ENCODE peak calls at places on chromosomes 5 and 9, in six cellular contexts. H, Q, W, T, L and M are unnamed samples.

GRCh38 chr9:72537011-72537545 is 15.7 kb downstream of the TMC1 start:
- DNase-seq in Q (no peak), T (no peak), L (no peak), H (no peak), W (no peak), M (no peak)

GRCh38 chr5:10528056-10528816 is 35.6 kb upstream of the ANKRD33B start:
- DNase-seq in W (peak), T (no peak), Q (no peak), L (no peak), H (no peak), M (no peak)

GRCh38 chr5:110726249-110727024 is at the start of gene TMEM232:
- DNase-seq in T (peak), H (peak), W (no peak), Q (peak), L (peak), M (no peak)

GRCh38 chr5:176744584-176744965 is 65.8 kb upstream of the UNC5A start:
- DNase-seq in W (no peak), Q (no peak), H (no peak), L (no peak), T (no peak), M (no peak)

GRCh38 chr5:62627901-62628300 is 49.3 kb downstream of the LRRC70 start:
- DNase-seq in Q (no peak), T (no peak), L (no peak), H (no peak), W (no peak), M (no peak)

GRCh38 chr5:82586176-82586575 is 308.0 kb upstream of the RPS23 start:
- DNase-seq in H (no peak), W (no peak), T (no peak), L (no peak), Q (no peak), M (no peak)

GRCh38 chr9:92265159-92265558 is 28.3 kb downstream of the IARS1 start:
- DNase-seq in W (peak), H (no peak), T (no peak), Q (no peak), L (no peak), M (no peak)

GRCh38 chr9:113274474-113275146 is 762 bp downstream of the CDC26 start:
- DNase-seq in W (peak), H (no peak), Q (no peak), L (no peak), T (no peak), M (no peak)

GRCh38 chr5:122972877-122973276 is 63.6 kb downstream of the PPIC start:
- DNase-seq in L (no peak), W (no peak), Q (no peak), T (no peak), H (no peak), M (no peak)

GRCh38 chr9:128059365-128059983 is 7.6 kb downstream of the NAIF1 start:
- DNase-seq in W (no peak), Q (no peak), T (no peak), H (no peak), L (no peak), M (no peak)

GRCh38 chr9:26833792-26834191 is 58.8 kb downstream of the CAAP1 start:
- DNase-seq in Q (peak), T (no peak), W (peak), H (no peak), L (no peak), M (no peak)

GRCh38 chr5:150671509-150672236 is 10.6 kb downstream of the MYOZ3 start:
- DNase-seq in T (peak), H (peak), W (peak), L (no peak), Q (no peak), M (no peak)

GRCh38 chr9:87467187-87467586 is 30.5 kb upstream of the DAPK1 start:
- DNase-seq in T (no peak), Q (no peak), W (no peak), H (no peak), L (no peak), M (no peak)

GRCh38 chr9:35313460-35313859 is 151.7 kb downstream of the UNC13B start:
- DNase-seq in Q (no peak), T (no peak), H (no peak), L (no peak), W (no peak), M (no peak)

GRCh38 chr5:88780731-88781130 is 102.3 kb downstream of the MEF2C start:
- DNase-seq in T (no peak), W (no peak), H (no peak), L (no peak), Q (no peak), M (no peak)

GRCh38 chr5:167790462-167791260 is 500.8 kb upstream of the WWC1 start:
- DNase-seq in T (no peak), L (no peak), W (no peak), H (no peak), Q (no peak), M (no peak)

GRCh38 chr9:34611811-34612787 is at the start of gene RPP25L:
- DNase-seq in W (peak), Q (peak), T (peak), L (peak), H (peak), M (no peak)

GRCh38 chr9:94787268-94787667 is 60.8 kb downstream of the AOPEP start:
- DNase-seq in W (no peak), Q (no peak), T (no peak), L (no peak), H (no peak), M (no peak)

GRCh38 chr9:22208846-22209585 is 199.9 kb upstream of the CDKN2B start:
- DNase-seq in Q (no peak), L (no peak), T (no peak), W (no peak), H (no peak), M (no peak)

GRCh38 chr9:131982683-131983239 is 96.9 kb downstream of the MED27 start:
- DNase-seq in L (no peak), Q (no peak), T (no peak), W (peak), H (no peak), M (no peak)

GRCh38 chr9:3177362-3177761 is 333.5 kb upstream of the PUM3 start:
- DNase-seq in T (no peak), H (no peak), W (no peak), Q (no peak), L (no peak), M (peak)

GRCh38 chr9:110213413-110214044 is 5.6 kb upstream of the C9orf152 start:
- DNase-seq in W (no peak), T (no peak), H (no peak), Q (no peak), L (peak), M (no peak)

GRCh38 chr5:74575741-74576538 is 64.6 kb downstream of the ENC1 start:
- DNase-seq in H (no peak), L (no peak), Q (no peak), W (no peak), T (no peak), M (no peak)

GRCh38 chr9:79542735-79543504 is 28.8 kb upstream of the TLE4 start:
- DNase-seq in W (no peak), L (no peak), H (no peak), Q (no peak), T (no peak), M (peak)

GRCh38 chr5:34751807-34752736 is 86.9 kb upstream of the TTC23L start:
- DNase-seq in Q (no peak), W (peak), L (no peak), H (no peak), T (no peak), M (no peak)

GRCh38 chr9:113593682-113594281 is 130.3 kb downstream of the RGS3 start:
- DNase-seq in H (peak), L (peak), Q (peak), T (peak), W (peak), M (peak)

GRCh38 chr5:112823181-112823580 is 37.9 kb upstream of the SRP19 start:
- DNase-seq in T (no peak), L (no peak), Q (no peak), H (no peak), W (no peak), M (no peak)

GRCh38 chr9:23258569-23258968 is 567.5 kb downstream of the ELAVL2 start:
- DNase-seq in Q (no peak), T (no peak), H (no peak), L (no peak), W (no peak), M (no peak)

GRCh38 chr5:140633081-140633471 is at the start of gene CD14:
- DNase-seq in W (no peak), Q (no peak), T (peak), H (no peak), L (peak), M (peak)

GRCh38 chr5:157624144-157624543 is 28.1 kb downstream of the SOX30 start:
- DNase-seq in Q (no peak), H (no peak), W (no peak), L (no peak), T (no peak), M (no peak)

GRCh38 chr5:84274585-84275468 is 109.9 kb downstream of the EDIL3 start:
- DNase-seq in W (peak), L (peak), T (peak), Q (no peak), H (no peak), M (no peak)

GRCh38 chr5:180053061-180053602 is 18.4 kb downstream of the RNF130 start:
- DNase-seq in Q (no peak), L (no peak), T (no peak), W (no peak), H (no peak), M (no peak)

GRCh38 chr5:59711316-59711715 is 182.2 kb downstream of the PDE4D start:
- DNase-seq in W (no peak), Q (no peak), T (no peak), H (no peak), L (no peak), M (no peak)

GRCh38 chr5:76820491-76820890 is 1.7 kb downstream of the F2RL1 start:
- DNase-seq in Q (no peak), L (no peak), H (no peak), W (no peak), T (no peak), M (no peak)

GRCh38 chr5:112388010-112388553 is 31.0 kb downstream of the EPB41L4A start:
- DNase-seq in Q (no peak), W (no peak), T (no peak), L (no peak), H (no peak), M (no peak)

GRCh38 chr5:127206320-127207113 is 84.1 kb upstream of the MEGF10 start:
- DNase-seq in L (no peak), W (peak), H (no peak), Q (no peak), T (no peak), M (no peak)

GRCh38 chr5:15763754-15764153 is 263.8 kb downstream of the FBXL7 start:
- DNase-seq in W (no peak), L (no peak), Q (no peak), T (no peak), H (no peak), M (no peak)

GRCh38 chr9:16058131-16058549 is 505.3 kb downstream of the CCDC171 start:
- DNase-seq in Q (no peak), W (peak), L (no peak), H (no peak), T (no peak), M (no peak)

GRCh38 chr5:143436871-143437270 is 33.4 kb upstream of the NR3C1 start:
- DNase-seq in W (no peak), Q (no peak), T (no peak), L (no peak), H (no peak), M (no peak)

GRCh38 chr5:143435207-143435657 is 31.7 kb upstream of the NR3C1 start:
- DNase-seq in W (peak), Q (no peak), H (no peak), T (peak), L (no peak), M (no peak)

GRCh38 chr5:143432658-143433239 is 29.3 kb upstream of the NR3C1 start:
- DNase-seq in T (no peak), H (no peak), W (no peak), Q (no peak), L (no peak), M (no peak)

GRCh38 chr5:143433680-143434079 is 30.2 kb upstream of the NR3C1 start:
- DNase-seq in H (no peak), W (no peak), L (no peak), Q (no peak), T (no peak), M (no peak)

DNA sequence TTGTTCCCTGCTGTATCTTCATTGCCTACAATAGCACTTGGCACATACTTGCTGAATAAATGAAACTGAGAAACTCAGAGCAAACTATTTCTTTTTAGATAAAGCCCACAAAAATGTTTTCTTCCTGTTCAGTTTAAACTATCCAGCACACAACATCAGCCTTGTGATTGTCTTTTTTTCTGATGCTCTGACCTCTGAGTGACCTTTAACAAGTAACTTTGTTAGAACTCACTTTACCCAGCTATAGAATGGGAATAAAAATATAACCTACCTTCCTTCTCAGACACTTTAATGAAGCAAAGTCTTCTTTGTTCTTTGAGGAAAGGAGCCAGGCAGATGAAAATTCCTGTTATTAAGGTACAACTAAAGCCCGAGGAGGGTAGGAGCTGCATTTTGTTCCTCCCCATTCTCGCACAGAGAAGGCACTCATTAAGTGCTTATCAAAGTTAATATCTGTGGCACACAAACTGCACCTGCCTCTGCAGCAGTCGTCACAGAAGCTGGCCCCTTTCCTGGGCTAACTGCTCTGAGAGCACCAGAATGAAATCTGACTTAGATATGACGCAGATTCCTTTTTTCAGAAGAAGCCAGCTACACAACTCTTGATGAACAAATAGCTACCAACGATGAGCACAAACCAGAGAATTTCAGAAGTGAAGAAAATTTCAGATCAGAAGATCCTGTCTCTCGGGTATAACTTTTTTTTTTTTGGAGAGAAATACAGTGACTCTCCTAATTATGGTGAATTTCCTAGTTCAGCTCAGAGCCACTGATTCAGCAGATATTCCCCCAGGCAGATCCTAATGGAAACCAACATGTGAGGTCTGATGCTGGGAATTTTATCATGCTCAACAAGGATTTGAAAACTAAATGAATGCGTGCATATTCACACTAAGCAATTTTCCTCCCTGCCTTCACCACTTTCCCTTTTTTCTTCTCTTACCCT is 31.0 kb upstream of the NR3C1 start:
- DNase-seq in T (no peak), W (no peak), Q (no peak), H (no peak), L (peak), M (no peak)
- H3K4me3 ChIP-seq in T (peak), W (peak), Q (no peak), H (no peak), L (peak), M (peak)

DNA sequence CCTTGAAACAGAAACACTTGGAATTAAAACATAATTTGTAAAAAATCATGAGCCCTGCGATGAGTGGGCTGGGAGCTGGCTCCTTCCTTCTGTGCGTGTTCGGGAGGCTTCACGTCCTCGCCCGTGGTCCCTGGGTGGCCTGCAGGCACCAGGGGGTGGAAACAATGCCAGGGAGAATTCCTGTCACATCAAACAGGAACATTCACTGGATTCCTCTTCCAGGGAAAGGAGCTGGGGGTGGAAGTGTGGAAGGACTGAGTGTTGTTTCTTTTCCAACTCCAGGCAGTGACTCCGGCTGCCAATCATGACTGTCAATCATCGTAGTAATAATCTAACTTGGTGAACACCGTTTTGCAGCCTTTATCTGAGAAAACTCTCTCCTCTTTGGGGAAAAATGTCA is 10.3 kb downstream of the TOR1A start:
- DNase-seq in T (no peak), H (no peak), W (no peak), L (no peak), Q (no peak), M (no peak)
- TF ChIP-seq POLR2A in T (no peak), H (no peak), W (no peak), L (no peak), Q (no peak), M (no peak)

DNA sequence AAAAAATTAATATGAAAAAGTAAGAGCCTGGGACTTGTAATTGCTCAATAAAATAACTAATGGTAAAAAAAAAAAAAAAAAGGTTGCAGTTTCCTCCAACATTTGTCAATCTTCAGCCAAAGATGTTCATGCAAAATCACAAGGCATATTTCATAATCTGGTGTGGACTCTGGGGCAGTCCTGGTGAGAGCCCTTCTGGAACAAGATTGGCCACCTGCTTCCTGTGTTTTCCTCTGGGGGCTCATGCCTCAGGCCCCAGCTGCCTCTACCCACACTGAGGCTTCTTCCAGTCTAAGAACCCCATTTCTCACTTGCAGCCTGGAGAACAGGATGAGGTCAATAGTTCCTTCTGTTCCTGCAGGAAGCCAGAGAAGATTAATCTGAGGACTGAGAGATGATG is 492.6 kb upstream of the BRINP1 start:
- DNase-seq in T (no peak), W (no peak), H (no peak), L (no peak), Q (no peak), M (no peak)
- H3K4me3 ChIP-seq in T (no peak), W (no peak), H (no peak), L (no peak), Q (no peak), M (no peak)

DNA sequence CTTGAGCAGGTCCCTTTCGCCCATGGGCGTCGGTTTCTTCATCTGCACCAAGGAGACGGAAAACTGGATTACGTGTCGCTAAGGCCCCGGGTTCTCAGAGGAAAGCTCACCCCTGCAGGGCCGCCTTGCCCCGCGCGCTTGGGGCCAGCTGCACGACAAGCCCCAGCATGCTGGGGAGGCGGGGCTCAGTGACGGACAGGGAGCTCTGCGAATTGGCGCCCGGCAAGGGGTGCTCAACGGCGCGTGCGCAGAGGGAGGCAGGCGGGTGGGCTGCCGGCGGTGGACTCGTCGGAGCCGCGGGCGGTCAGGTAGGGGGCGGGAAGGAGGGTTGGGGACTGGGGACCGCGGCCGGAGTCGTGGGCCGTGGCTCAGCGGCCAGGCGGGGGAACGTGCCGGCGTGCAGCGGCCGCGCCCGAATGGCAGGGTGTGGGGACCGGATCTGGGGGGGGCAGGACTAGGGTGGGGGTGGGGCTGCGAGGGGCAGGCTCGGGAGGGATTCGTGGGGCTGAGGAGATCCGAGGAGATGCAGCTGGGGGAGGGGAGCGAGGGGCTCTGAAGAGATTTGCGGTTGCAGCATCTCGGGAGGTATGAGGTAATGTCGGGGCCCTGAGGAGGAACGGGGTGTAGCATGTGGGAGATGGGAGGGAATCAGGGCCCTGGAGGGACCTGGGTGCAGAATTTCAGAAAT is at the start of gene TRIM32:
- DNase-seq in W (no peak), Q (peak), T (peak), H (peak), L (peak), M (peak)
- TF ChIP-seq POLR2A in W (no peak), Q (peak), T (peak), H (no peak), L (no peak), M (no peak)

GRCh38 chr9:136052991-136053756 is 41.9 kb downstream of the NACC2 start:
- DNase-seq in Q (no peak), W (peak), L (no peak), T (no peak), H (peak), M (no peak)
- H3K4me3 ChIP-seq in Q (no peak), W (no peak), L (peak), T (peak), H (peak), M (peak)

DNA sequence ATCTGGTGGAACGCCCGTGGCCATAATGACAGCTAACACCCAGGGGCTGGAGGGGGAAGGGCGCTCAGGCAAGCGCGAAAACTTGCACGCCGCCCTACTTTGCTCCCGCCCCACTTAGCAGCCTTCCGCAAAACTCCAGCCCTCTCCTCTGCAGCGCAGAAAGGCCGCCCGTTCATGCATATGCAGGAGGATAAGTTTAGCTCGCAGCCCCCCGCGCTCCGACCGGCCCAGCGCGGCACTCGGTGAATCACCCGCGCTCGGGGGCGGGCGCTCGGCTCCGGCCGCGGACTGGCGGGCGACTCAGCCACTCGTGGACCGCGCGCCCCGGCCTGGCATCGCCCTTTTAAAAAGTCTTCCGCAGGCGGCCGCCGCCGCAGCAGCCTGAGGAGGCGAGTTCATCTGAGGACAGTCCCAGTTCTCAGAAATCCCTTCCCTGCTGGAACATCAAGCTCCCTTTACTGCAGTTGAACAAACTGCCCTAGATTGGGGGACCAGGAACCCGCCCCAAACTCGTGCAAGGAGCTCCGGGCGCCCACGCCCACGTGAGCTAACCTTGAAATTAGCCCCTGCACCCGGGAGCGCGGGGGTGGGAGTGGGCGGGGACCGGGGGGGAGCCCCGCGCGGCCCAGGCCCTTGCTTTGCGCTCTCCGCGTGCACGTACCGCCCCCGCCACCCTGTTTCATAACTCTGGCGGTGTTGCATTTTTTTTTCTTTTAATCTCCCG is 4.5 kb upstream of the KLF9 start:
- DNase-seq in W (peak), T (peak), L (peak), H (peak), Q (peak), M (peak)
- TF ChIP-seq POLR2A in W (peak), T (peak), L (peak), H (peak), Q (peak), M (peak)

GRCh38 chr5:125412561-125413535 is 666.4 kb upstream of the ZNF608 start:
- DNase-seq in L (peak), W (no peak), T (peak), Q (peak), H (peak), M (no peak)
- H3K4me3 ChIP-seq in L (no peak), W (no peak), T (peak), Q (no peak), H (no peak), M (peak)